ENCODE peak calls at places on chromosome 21, in five cellular contexts. C is transverse colon, J is BJ, Q is glutamatergic neuron, K is omental fat pad. G is an unnamed sample.
A peak's percentile ranks its signal among the peaks of the same experiment; 100 is the strongest.

GRCh38 chr21:27423073-27423472 is 456.2 kb upstream of the ADAMTS5 start:
- DNase-seq in C (peak; percentile 36), J (peak; percentile 74), Q (no peak), K (no peak), G (no peak)

GRCh38 chr21:45580576-45581321 is 38.5 kb upstream of the SLC19A1 start:
- DNase-seq in C (peak; percentile 1), J (no peak), Q (no peak), K (peak; percentile 19), G (peak; percentile 13)

GRCh38 chr21:44749116-44749758 is 37.9 kb upstream of the TSPEAR start:
- DNase-seq in C (no peak), J (no peak), Q (no peak), K (no peak), G (no peak)

GRCh38 chr21:35940074-35940927 is 120.0 kb downstream of the SETD4 start:
- DNase-seq in C (peak; percentile 35), J (peak; percentile 38), Q (peak; percentile 27), K (no peak), G (no peak)

GRCh38 chr21:45860493-45861155 is 120.9 kb upstream of the COL6A1 start:
- DNase-seq in C (no peak), J (no peak), Q (no peak), K (no peak), G (no peak)

GRCh38 chr21:14547834-14548513 is 1.9 kb upstream of the SAMSN1 start:
- DNase-seq in C (no peak), J (no peak), Q (no peak), K (no peak), G (no peak)

GRCh38 chr21:27519357-27519756 is 552.5 kb upstream of the ADAMTS5 start:
- DNase-seq in C (no peak), J (peak; percentile 59), Q (no peak), K (no peak), G (no peak)

GRCh38 chr21:45985471-45986315 is 4.1 kb downstream of the COL6A1 start:
- DNase-seq in C (peak; percentile 7), J (no peak), Q (no peak), K (no peak), G (no peak)

GRCh38 chr21:45618846-45619485 is 24.6 kb upstream of the PCBP3 start:
- DNase-seq in C (no peak), J (no peak), Q (no peak), K (peak; percentile 11), G (no peak)

GRCh38 chr21:43758132-43758619 is 17.9 kb downstream of the CSTB start:
- DNase-seq in C (no peak), J (no peak), Q (peak; percentile 50), K (no peak), G (no peak)

GRCh38 chr21:45289655-45290515 is 2.2 kb upstream of the POFUT2 start:
- DNase-seq in C (no peak), J (no peak), Q (no peak), K (no peak), G (no peak)

GRCh38 chr21:22885614-22886013 is 1887.4 kb downstream of the NCAM2 start:
- DNase-seq in C (no peak), J (no peak), Q (no peak), K (no peak), G (no peak)

GRCh38 chr21:44377201-44377921 is 23.9 kb downstream of the TRPM2 start:
- DNase-seq in C (no peak), J (no peak), Q (no peak), K (no peak), G (no peak)

GRCh38 chr21:27300770-27301169 is 333.9 kb upstream of the ADAMTS5 start:
- DNase-seq in C (no peak), J (no peak), Q (no peak), K (no peak), G (no peak)

GRCh38 chr21:46455575-46456385 is 2.9 kb upstream of the DIP2A start:
- DNase-seq in C (peak; percentile 26), J (no peak), Q (no peak), K (no peak), G (no peak)

GRCh38 chr21:27569831-27570230 is 602.9 kb upstream of the ADAMTS5 start:
- DNase-seq in C (no peak), J (no peak), Q (no peak), K (no peak), G (no peak)

GRCh38 chr21:39390212-39390765 is 41.4 kb upstream of the HMGN1 start:
- DNase-seq in C (no peak), J (no peak), Q (peak; percentile 29), K (no peak), G (no peak)

GRCh38 chr21:28387220-28387619 is 605.5 kb downstream of the LTN1 start:
- DNase-seq in C (no peak), J (no peak), Q (no peak), K (no peak), G (no peak)

GRCh38 chr21:25254491-25255174 is 352.6 kb downstream of the MRPL39 start:
- DNase-seq in C (no peak), J (no peak), Q (no peak), K (no peak), G (no peak)

GRCh38 chr21:28892550-28893111 is 100.0 kb downstream of the LTN1 start:
- DNase-seq in C (no peak), J (no peak), Q (no peak), K (no peak), G (no peak)

GRCh38 chr21:25735895-25736597 is 1.3 kb downstream of the GABPA start:
- DNase-seq in C (no peak), J (no peak), Q (no peak), K (no peak), G (no peak)

GRCh38 chr21:39313042-39313456 is 383 bp downstream of the BRWD1 start:
- DNase-seq in C (peak; percentile 44), J (no peak), Q (peak; percentile 53), K (no peak), G (no peak)

GRCh38 chr21:39452207-39452964 is 616 bp downstream of the SH3BGR start:
- DNase-seq in C (no peak), J (peak; percentile 28), Q (no peak), K (no peak), G (no peak)

GRCh38 chr21:26756491-26757159 is 88.6 kb downstream of the ADAMTS1 start:
- DNase-seq in C (no peak), J (no peak), Q (no peak), K (no peak), G (no peak)

GRCh38 chr21:31476551-31477120 is 132.6 kb upstream of the TIAM1 start:
- DNase-seq in C (no peak), J (no peak), Q (no peak), K (no peak), G (no peak)
- TF ChIP-seq CTCF in C (no peak), J (no peak), Q (no peak), K (no peak), G (no peak)

DNA sequence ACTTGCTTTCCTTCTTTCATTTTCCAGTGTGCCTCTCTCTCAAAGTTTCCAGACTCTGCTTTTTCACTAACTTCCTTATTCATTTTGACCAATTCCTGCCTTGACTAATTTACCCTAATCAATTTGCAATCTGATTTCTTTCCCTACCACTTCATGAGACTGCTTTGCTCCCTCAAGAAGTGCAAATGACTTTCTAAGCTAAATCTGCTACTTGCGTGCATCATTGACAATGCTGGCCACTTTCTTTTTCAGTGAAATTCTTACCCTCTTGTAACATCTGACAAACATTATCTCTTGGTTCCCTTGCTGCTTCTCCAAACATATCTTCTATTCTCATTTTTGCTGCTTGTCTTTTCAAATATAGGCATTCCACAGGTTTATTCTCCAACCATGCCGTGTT is 659.8 kb downstream of the USP25 start:
- DNase-seq in C (no peak), J (no peak), Q (no peak), K (no peak), G (no peak)
- TF ChIP-seq CTCF in C (no peak), J (no peak), Q (no peak), K (no peak), G (no peak)

DNA sequence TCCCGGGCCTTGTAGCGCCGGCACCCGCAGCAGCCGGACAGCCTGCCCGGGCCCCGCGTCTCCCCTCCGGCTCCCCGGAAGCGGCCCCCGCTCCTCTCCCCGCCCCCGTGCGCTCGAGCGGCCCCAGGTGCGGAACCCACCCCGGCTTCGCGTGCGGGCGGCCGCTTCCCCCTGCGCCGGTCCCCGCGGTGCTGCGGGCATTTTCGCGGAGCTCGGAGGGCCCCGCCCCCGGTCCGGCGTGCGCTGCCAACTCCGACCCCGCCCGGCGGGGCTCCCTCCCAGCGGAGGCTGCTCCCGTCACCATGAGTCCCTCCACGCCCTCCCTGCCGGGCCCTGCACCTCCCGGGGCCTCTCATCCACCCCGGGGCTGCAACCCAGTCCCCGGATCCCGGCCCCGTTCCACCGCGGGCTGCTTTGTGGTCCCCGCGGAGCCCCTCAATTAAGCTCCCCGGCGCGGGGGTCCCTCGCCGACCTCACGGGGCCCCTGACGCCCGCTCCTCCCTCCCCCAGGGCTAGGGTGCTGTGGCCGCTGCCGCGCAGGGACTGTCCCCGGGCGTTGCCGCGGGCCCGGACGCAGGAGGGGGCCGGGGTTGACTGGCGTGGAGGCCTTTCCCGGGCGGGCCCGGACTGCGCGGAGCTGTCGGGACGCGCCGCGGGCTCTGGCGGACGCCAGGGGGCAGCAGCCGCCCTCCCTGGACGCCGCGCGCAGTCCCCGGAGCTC is 159.4 kb downstream of the RUNX1 start:
- DNase-seq in C (peak; percentile 85), J (no peak), Q (peak; percentile 82), K (no peak), G (peak; percentile 77)
- TF ChIP-seq CTCF in C (peak; percentile 74), J (peak; percentile 14), Q (peak; percentile 87), K (no peak), G (peak; percentile 90)

DNA sequence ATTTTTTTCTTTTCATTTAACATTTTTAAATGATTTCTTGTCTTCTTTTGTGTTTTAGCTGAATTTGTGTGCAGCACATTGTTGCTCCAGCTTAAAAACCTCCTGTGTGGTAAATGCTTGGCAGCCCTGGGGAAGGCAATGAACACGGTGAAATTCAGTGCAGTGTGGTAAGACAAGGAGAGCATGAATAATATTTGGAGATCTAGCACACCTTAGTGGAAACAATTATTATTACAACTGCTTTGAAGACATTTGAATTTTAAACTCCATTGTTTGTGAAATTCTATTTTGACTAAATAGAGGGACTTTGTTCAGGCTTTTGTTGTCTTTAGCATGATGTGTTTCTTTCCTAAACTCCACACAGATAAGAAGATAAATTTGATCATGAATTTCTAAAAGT is 242.6 kb upstream of the CXADR start:
- DNase-seq in C (no peak), J (peak; percentile 1), Q (no peak), K (no peak), G (no peak)
- TF ChIP-seq CTCF in C (peak; percentile 28), J (peak; percentile 23), Q (peak; percentile 50), K (no peak), G (no peak)

DNA sequence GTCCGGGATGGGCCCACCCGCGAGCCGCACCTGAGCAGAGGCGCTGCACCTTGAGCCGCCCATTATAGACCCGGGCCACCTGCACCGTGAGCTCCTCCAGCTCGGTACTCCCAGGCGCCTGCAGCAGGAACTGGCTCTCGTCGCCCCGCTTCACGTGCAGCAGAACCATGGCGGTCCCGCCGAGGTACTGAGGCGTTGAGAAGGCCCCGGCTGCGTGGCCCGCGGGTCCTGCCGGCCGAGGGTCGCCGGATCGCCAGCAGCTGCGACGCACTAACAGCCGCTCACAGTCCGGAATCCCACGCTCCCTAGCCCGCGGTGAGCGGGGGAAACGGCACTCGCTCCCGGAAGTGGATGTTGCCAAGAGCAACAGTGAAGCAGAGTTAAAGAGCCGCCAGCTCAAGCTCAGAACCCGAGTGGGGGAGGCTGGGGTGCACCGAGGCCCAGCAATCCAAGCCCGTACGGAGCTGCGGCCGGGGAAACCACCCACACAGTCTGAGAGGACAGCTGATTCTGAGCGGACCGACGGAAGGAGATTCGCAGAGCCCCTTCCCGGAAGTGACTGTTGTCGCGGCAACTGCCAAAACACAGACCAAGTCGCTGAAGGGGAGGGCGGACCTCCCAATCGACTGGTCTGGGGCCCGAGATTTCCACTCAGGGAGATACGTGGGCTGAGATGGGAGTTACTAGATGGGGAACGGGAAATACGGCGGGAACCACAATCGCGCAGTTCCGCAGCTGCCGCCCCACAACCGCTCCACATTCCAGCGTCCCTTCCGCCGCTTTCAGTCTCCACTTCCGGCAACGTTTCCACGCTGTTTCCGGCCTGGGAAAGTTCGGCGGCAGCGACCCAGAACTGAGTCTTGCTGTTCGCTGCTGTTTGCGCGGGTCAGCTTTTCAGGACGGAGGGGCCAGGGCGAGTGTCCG is at the start of gene CFAP298:
- DNase-seq in C (peak; percentile 88), J (peak; percentile 77), Q (peak; percentile 86), K (peak; percentile 55), G (peak; percentile 86)
- TF ChIP-seq CTCF in C (no peak), J (no peak), Q (no peak), K (no peak), G (no peak)

G was measured in natural killer cell.